ENCODE peak calls at places on chromosomes 5 and 9, in ten cellular contexts. G, N, F, W, I, E, L, S, C and D are unnamed samples.

GRCh38 chr5:151082274-151082902 is 1.6 kb upstream of the TNIP1 start:
- DNase-seq in L (peak), C (no peak), F (peak), N (no peak), S (no peak), E (no peak), W (no peak), G (no peak), I (no peak), D (no peak)

GRCh38 chr5:146906803-146907202 is 28.2 kb upstream of the PPP2R2B start:
- DNase-seq in C (no peak), I (no peak), S (no peak), G (no peak), L (no peak), F (peak), E (no peak), W (no peak), N (peak), D (no peak)

GRCh38 chr5:42591026-42591425 is 165.6 kb upstream of the CCDC152 start:
- DNase-seq in N (no peak), E (no peak), L (no peak), F (no peak), W (peak), I (no peak), S (no peak), G (peak), C (no peak), D (peak)

GRCh38 chr5:141877478-141878185 is 578 bp downstream of the PCDH1 start:
- DNase-seq in E (no peak), F (peak), L (peak), G (no peak), N (no peak), I (no peak), S (no peak), W (no peak), C (no peak), D (no peak)

GRCh38 chr9:75148551-75148950 is 60.2 kb downstream of the OSTF1 start:
- DNase-seq in F (no peak), W (no peak), G (no peak), L (no peak), E (peak), N (peak), S (no peak), C (no peak), I (no peak), D (no peak)

GRCh38 chr5:76477576-76477975 is 74.5 kb downstream of the IQGAP2 start:
- DNase-seq in F (no peak), W (no peak), C (no peak), E (no peak), N (no peak), L (no peak), S (no peak), G (no peak), I (no peak), D (no peak)

GRCh38 chr9:91211919-91212318 is 149.8 kb downstream of the AUH start:
- DNase-seq in C (no peak), W (no peak), I (no peak), E (no peak), F (no peak), G (no peak), L (no peak), S (no peak), N (no peak), D (no peak)

GRCh38 chr9:91360551-91361293 is 996 bp downstream of the AUH start:
- DNase-seq in E (no peak), C (no peak), I (peak), G (peak), W (no peak), S (no peak), F (peak), N (no peak), L (no peak), D (peak)

GRCh38 chr5:109191153-109191558 is 218.6 kb downstream of the PJA2 start:
- DNase-seq in S (no peak), F (peak), I (no peak), L (no peak), C (no peak), E (peak), N (no peak), W (peak), G (no peak), D (no peak)

GRCh38 chr5:139659673-139660072 is 11.5 kb downstream of the CXXC5 start:
- DNase-seq in G (no peak), E (no peak), I (no peak), N (no peak), W (no peak), F (peak), C (no peak), L (peak), S (no peak), D (no peak)

GRCh38 chr5:84229045-84229444 is 155.6 kb downstream of the EDIL3 start:
- DNase-seq in S (no peak), F (no peak), L (no peak), C (no peak), E (no peak), W (no peak), N (no peak), I (no peak), G (no peak), D (no peak)

GRCh38 chr5:174572591-174572990 is 151.8 kb upstream of the MSX2 start:
- DNase-seq in E (no peak), L (no peak), I (no peak), F (no peak), N (no peak), C (no peak), W (no peak), S (no peak), G (no peak), D (no peak)

GRCh38 chr5:179135006-179135405 is 74.8 kb downstream of the ZNF354C start:
- DNase-seq in S (no peak), W (no peak), N (no peak), F (no peak), E (no peak), G (no peak), I (no peak), C (no peak), L (no peak), D (no peak)

GRCh38 chr5:124330595-124330994 is 415.8 kb downstream of the ZNF608 start:
- DNase-seq in E (no peak), G (no peak), L (no peak), N (no peak), I (no peak), F (no peak), C (no peak), W (no peak), S (no peak), D (no peak)

GRCh38 chr9:137534256-137535119 is 15.7 kb downstream of the PNPLA7 start:
- DNase-seq in G (peak), F (peak), S (no peak), N (peak), I (no peak), E (peak), W (no peak), C (no peak), L (no peak), D (peak)

GRCh38 chr5:158814521-158814920 is 285.2 kb downstream of the EBF1 start:
- DNase-seq in L (no peak), C (no peak), I (no peak), G (no peak), N (no peak), E (no peak), S (no peak), W (no peak), F (no peak), D (no peak)

GRCh38 chr9:123375725-123376132 is 19.7 kb downstream of the CRB2 start:
- DNase-seq in E (no peak), F (peak), C (no peak), W (peak), I (no peak), L (no peak), N (peak), S (no peak), G (no peak), D (no peak)

GRCh38 chr9:128068656-128069221 is 707 bp downstream of the SLC25A25 start:
- DNase-seq in C (no peak), S (no peak), F (no peak), G (no peak), I (no peak), N (no peak), L (peak), E (no peak), W (no peak), D (peak)

GRCh38 chr5:86074297-86074696 is 543.4 kb upstream of the COX7C start:
- DNase-seq in N (no peak), W (no peak), G (no peak), L (no peak), F (no peak), I (no peak), E (no peak), S (no peak), C (no peak), D (no peak)